ENCODE peak calls at places on chromosomes 16 and 17, in nine cellular contexts. L, X, R, P, C, K, E, B and T are unnamed samples.

GRCh38 chr16:66003196-66003595 is 363.3 kb upstream of the CDH5 start:
- DNase-seq in L (no peak), X (no peak), R (no peak), P (no peak), C (no peak), K (no peak), E (peak; percentile 7), B (no peak), T (no peak)

GRCh38 chr17:1945621-1946020 is 79.5 kb downstream of the RTN4RL1 start:
- DNase-seq in L (no peak), X (no peak), R (no peak), P (no peak), C (no peak), K (peak; percentile 29), E (no peak), B (no peak), T (no peak)

GRCh38 chr17:36608794-36609497 is 7.6 kb downstream of the MRM1 start:
- DNase-seq in L (peak; percentile 78), X (peak; percentile 69), R (no peak), P (peak; percentile 29), C (no peak), K (peak; percentile 79), E (peak; percentile 66), B (peak; percentile 30), T (peak; percentile 32)

GRCh38 chr17:14361945-14362508 is 61.1 kb downstream of the HS3ST3B1 start:
- DNase-seq in L (no peak), X (no peak), R (no peak), P (no peak), C (no peak), K (no peak), E (peak; percentile 60), B (no peak), T (no peak)

GRCh38 chr17:77856551-77857305 is 101.8 kb upstream of the TNRC6C start:
- DNase-seq in L (no peak), X (no peak), R (no peak), P (no peak), C (no peak), K (no peak), E (no peak), B (no peak), T (no peak)

GRCh38 chr16:6643083-6643686 is 689.5 kb upstream of the RBFOX1 start:
- DNase-seq in L (peak; percentile 25), X (peak; percentile 59), R (no peak), P (peak; percentile 28), C (peak; percentile 70), K (peak; percentile 48), E (peak; percentile 56), B (peak; percentile 50), T (peak; percentile 76)

GRCh38 chr16:77234611-77235010 is 35.4 kb downstream of the SYCE1L start:
- DNase-seq in L (no peak), X (peak; percentile 20), R (no peak), P (no peak), C (no peak), K (peak; percentile 68), E (no peak), B (no peak), T (peak; percentile 35)

GRCh38 chr17:27340990-27341595 is 47.2 kb downstream of the WSB1 start:
- DNase-seq in L (no peak), X (no peak), R (no peak), P (no peak), C (no peak), K (no peak), E (no peak), B (no peak), T (no peak)

GRCh38 chr17:73633736-73634135 is 10.5 kb downstream of the SDK2 start:
- DNase-seq in L (no peak), X (no peak), R (no peak), P (no peak), C (no peak), K (no peak), E (no peak), B (no peak), T (no peak)

GRCh38 chr17:70276931-70277330 is 107.6 kb downstream of the KCNJ2 start:
- DNase-seq in L (no peak), X (no peak), R (no peak), P (no peak), C (no peak), K (no peak), E (no peak), B (no peak), T (no peak)

GRCh38 chr17:70271672-70272071 is 102.3 kb downstream of the KCNJ2 start:
- DNase-seq in L (no peak), X (no peak), R (no peak), P (no peak), C (no peak), K (no peak), E (no peak), B (no peak), T (no peak)

GRCh38 chr17:70271200-70271599 is 101.9 kb downstream of the KCNJ2 start:
- DNase-seq in L (no peak), X (peak; percentile 47), R (no peak), P (no peak), C (no peak), K (no peak), E (no peak), B (no peak), T (no peak)

GRCh38 chr17:70270554-70270953 is 101.2 kb downstream of the KCNJ2 start:
- DNase-seq in L (no peak), X (no peak), R (no peak), P (no peak), C (no peak), K (no peak), E (no peak), B (no peak), T (no peak)

GRCh38 chr17:70274255-70274654 is 104.9 kb downstream of the KCNJ2 start:
- DNase-seq in L (no peak), X (no peak), R (no peak), P (no peak), C (no peak), K (no peak), E (no peak), B (no peak), T (no peak)
- H3K9me3 ChIP-seq in L (no peaks in the 10 kb centered on the region), X (no peaks in the 10 kb centered on the region), R (no peaks in the 10 kb centered on the region), P (no peaks in the 10 kb centered on the region), C (no peaks in the 10 kb centered on the region), K (no peaks in the 10 kb centered on the region), E (no peaks in the 10 kb centered on the region), B (no peaks in the 10 kb centered on the region), T (no peaks in the 10 kb centered on the region)

DNA sequence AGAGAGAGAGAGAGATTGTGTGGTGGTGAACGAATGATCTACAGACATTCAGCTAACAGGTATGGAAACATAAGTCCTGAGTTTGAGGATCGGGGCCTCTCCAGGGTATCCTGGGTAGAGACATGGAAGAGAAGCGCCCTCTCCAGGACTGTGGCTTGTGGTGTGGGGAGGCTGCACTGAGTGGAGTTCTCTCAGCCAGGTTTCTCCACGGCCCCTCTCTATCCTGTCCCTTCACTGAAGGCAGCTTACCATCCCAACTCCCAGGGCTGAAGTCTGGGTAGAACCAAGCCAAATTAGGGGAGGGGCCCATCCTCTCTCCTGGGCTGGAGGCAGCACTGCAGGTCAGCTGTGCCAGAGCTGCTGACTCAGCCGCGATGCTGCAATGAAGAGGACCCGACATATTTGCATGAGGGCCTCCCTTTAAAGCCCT is 6.2 kb downstream of the C1QL1 start:
- DNase-seq in L (peak; percentile 53), X (no peak), R (no peak), P (no peak), C (no peak), K (peak; percentile 80), E (no peak), B (no peak), T (no peak)
- TF ChIP-seq CTCF in L (peak; percentile 52), X (peak; percentile 25), R (no peak), P (no peak), C (no peak), K (peak; percentile 48), E (no peak), B (no peak), T (no peak)

GRCh38 chr16:35687781-35688180 is 2228.4 kb downstream of the TP53TG3F start:
- DNase-seq in L (no peak), X (no peak), R (no peak), P (no peak), C (no peak), K (no peak), E (no peak), B (no peak), T (no peak)

GRCh38 chr16:35689764-35690163 is 2230.4 kb downstream of the TP53TG3F start:
- DNase-seq in L (no peak), X (no peak), R (no peak), P (no peak), C (peak; percentile 25), K (no peak), E (no peak), B (no peak), T (no peak)

GRCh38 chr16:35691057-35691456 is 2231.6 kb downstream of the TP53TG3F start:
- DNase-seq in L (no peak), X (no peak), R (no peak), P (no peak), C (no peak), K (no peak), E (no peak), B (no peak), T (no peak)

GRCh38 chr16:35690413-35690812 is 2231.0 kb downstream of the TP53TG3F start:
- DNase-seq in L (no peak), X (no peak), R (no peak), P (no peak), C (peak; percentile 30), K (no peak), E (no peak), B (no peak), T (no peak)

GRCh38 chr16:35692824-35693223 is 2233.4 kb downstream of the TP53TG3F start:
- DNase-seq in L (no peak), X (no peak), R (no peak), P (no peak), C (no peak), K (no peak), E (no peak), B (no peak), T (no peak)
- H3K9me3 ChIP-seq in L (no peaks in the 10 kb centered on the region), X (peaks cover 9% of the 10 kb centered on the region), R (no peaks in the 10 kb centered on the region), P (no peaks in the 10 kb centered on the region), C (no peaks in the 10 kb centered on the region), K (peaks cover 91% of the 10 kb centered on the region), E (peaks cover 10% of the 10 kb centered on the region), B (no peaks in the 10 kb centered on the region), T (peaks cover 58% of the 10 kb centered on the region)

GRCh38 chr16:67399749-67400704 is 6.7 kb upstream of the TPPP3 start:
- DNase-seq in L (peak; percentile 72), X (no peak), R (no peak), P (peak; percentile 42), C (no peak), K (no peak), E (no peak), B (no peak), T (no peak)
- TF ChIP-seq CTCF in L (no peak), X (peak; percentile 3), R (peak; percentile 19), P (no peak), C (no peak), K (peak; percentile 16), E (no peak), B (no peak), T (peak; percentile 7)

GRCh38 chr17:69878661-69879060 is 196.4 kb upstream of the KCNJ16 start:
- DNase-seq in L (no peak), X (no peak), R (no peak), P (no peak), C (no peak), K (no peak), E (no peak), B (no peak), T (no peak)
- H3K9me3 ChIP-seq in L (no peaks in the 10 kb centered on the region), X (no peaks in the 10 kb centered on the region), R (no peaks in the 10 kb centered on the region), P (no peaks in the 10 kb centered on the region), C (no peaks in the 10 kb centered on the region), K (no peaks in the 10 kb centered on the region), E (no peaks in the 10 kb centered on the region), B (no peaks in the 10 kb centered on the region), T (peaks cover 3% of the 10 kb centered on the region)